ENCODE peak calls at places on chromosomes 5 and 9, in four cellular contexts. One of them, this sample, is unnamed.

GRCh38 chr5:143142596-143143435 is 260.7 kb downstream of the NR3C1 start:
- DNase-seq in COR-L47: peak; percentile 60
- DNase-seq in mesothelial cell of epicardium: no peak
- DNase-seq in GDM1: no peak
- DNase-seq in this sample: peak; percentile 59

GRCh38 chr5:151157426-151158286 is at the start of gene ANXA6:
- DNase-seq in COR-L47: peak; percentile 56
- DNase-seq in mesothelial cell of epicardium: peak; percentile 76
- DNase-seq in GDM1: peak; percentile 77
- DNase-seq in this sample: peak; percentile 56

GRCh38 chr9:92611621-92612275 is 58.2 kb downstream of the IPPK start:
- DNase-seq in COR-L47: no peak
- DNase-seq in mesothelial cell of epicardium: no peak
- DNase-seq in GDM1: no peak
- DNase-seq in this sample: no peak

GRCh38 chr5:57538341-57538955 is 55.8 kb upstream of the ACTBL2 start:
- DNase-seq in COR-L47: no peak
- DNase-seq in mesothelial cell of epicardium: no peak
- DNase-seq in GDM1: no peak
- DNase-seq in this sample: no peak

GRCh38 chr9:33798545-33798944 is 3.2 kb downstream of the PRSS3 start:
- DNase-seq in COR-L47: no peak
- DNase-seq in mesothelial cell of epicardium: no peak
- DNase-seq in GDM1: no peak
- DNase-seq in this sample: no peak

GRCh38 chr5:79011219-79011836 is 26.2 kb upstream of the ARSB start:
- DNase-seq in COR-L47: no peak
- DNase-seq in mesothelial cell of epicardium: no peak
- DNase-seq in GDM1: no peak
- DNase-seq in this sample: no peak

GRCh38 chr5:179769796-179770195 is 24.0 kb upstream of the LTC4S start:
- DNase-seq in COR-L47: no peak
- DNase-seq in mesothelial cell of epicardium: no peak
- DNase-seq in GDM1: no peak
- DNase-seq in this sample: no peak

GRCh38 chr5:92780057-92780456 is 801.0 kb downstream of the NR2F1-AS1 start:
- DNase-seq in COR-L47: no peak
- DNase-seq in mesothelial cell of epicardium: no peak
- DNase-seq in GDM1: no peak
- DNase-seq in this sample: no peak

GRCh38 chr5:135130526-135131215 is 96.6 kb upstream of the PITX1 start:
- DNase-seq in COR-L47: no peak
- DNase-seq in mesothelial cell of epicardium: no peak
- DNase-seq in GDM1: no peak
- DNase-seq in this sample: no peak

GRCh38 chr9:124590886-124591641 is 83.9 kb upstream of the NR5A1 start:
- DNase-seq in COR-L47: no peak
- DNase-seq in mesothelial cell of epicardium: no peak
- DNase-seq in GDM1: no peak
- DNase-seq in this sample: no peak

GRCh38 chr9:111316796-111317195 is 13.2 kb downstream of the OR2K2 start:
- DNase-seq in COR-L47: no peak
- DNase-seq in mesothelial cell of epicardium: no peak
- DNase-seq in GDM1: no peak
- DNase-seq in this sample: no peak

GRCh38 chr5:8013951-8014844 is 145.2 kb downstream of the MTRR start:
- DNase-seq in COR-L47: no peak
- DNase-seq in mesothelial cell of epicardium: no peak
- DNase-seq in GDM1: no peak
- DNase-seq in this sample: no peak

GRCh38 chr9:128011071-128011817 is 30.5 kb upstream of the EEIG1 start:
- DNase-seq in COR-L47: no peak
- DNase-seq in mesothelial cell of epicardium: no peak
- DNase-seq in GDM1: peak; percentile 28
- DNase-seq in this sample: no peak

GRCh38 chr5:124626053-124626452 is 120.4 kb downstream of the ZNF608 start:
- DNase-seq in COR-L47: no peak
- DNase-seq in mesothelial cell of epicardium: no peak
- DNase-seq in GDM1: no peak
- DNase-seq in this sample: no peak

GRCh38 chr9:135032041-135032835 is 55.2 kb upstream of the OLFM1 start:
- DNase-seq in COR-L47: no peak
- DNase-seq in mesothelial cell of epicardium: no peak
- DNase-seq in GDM1: no peak
- DNase-seq in this sample: no peak

GRCh38 chr5:68953151-68953884 is 140.5 kb upstream of the SLC30A5 start:
- DNase-seq in COR-L47: no peak
- DNase-seq in mesothelial cell of epicardium: no peak
- DNase-seq in GDM1: no peak
- DNase-seq in this sample: no peak

GRCh38 chr9:6660512-6660911 is 15.0 kb upstream of the GLDC start:
- DNase-seq in COR-L47: no peak
- DNase-seq in mesothelial cell of epicardium: no peak
- DNase-seq in GDM1: no peak
- DNase-seq in this sample: no peak

GRCh38 chr5:140351609-140352334 is 5.4 kb upstream of the HBEGF start:
- DNase-seq in COR-L47: peak; percentile 26
- DNase-seq in mesothelial cell of epicardium: no peak
- DNase-seq in GDM1: peak; percentile 43
- DNase-seq in this sample: no peak

GRCh38 chr5:64518784-64519183 is 13.0 kb downstream of the RGS7BP start:
- DNase-seq in COR-L47: no peak
- DNase-seq in mesothelial cell of epicardium: no peak
- DNase-seq in GDM1: no peak
- DNase-seq in this sample: no peak

GRCh38 chr5:6396043-6396442 is 17.7 kb upstream of the MED10 start:
- DNase-seq in COR-L47: no peak
- DNase-seq in mesothelial cell of epicardium: no peak
- DNase-seq in GDM1: no peak
- DNase-seq in this sample: no peak

GRCh38 chr9:130188860-130189481 is 16.8 kb downstream of the NCS1 start:
- DNase-seq in COR-L47: no peak
- DNase-seq in mesothelial cell of epicardium: no peak
- DNase-seq in GDM1: no peak
- DNase-seq in this sample: no peak

GRCh38 chr9:137435980-137436760 is 5.0 kb downstream of the ENTPD8 start:
- DNase-seq in COR-L47: no peak
- DNase-seq in mesothelial cell of epicardium: peak; percentile 17
- DNase-seq in GDM1: no peak
- DNase-seq in this sample: no peak

GRCh38 chr9:95766906-95767305 is 108.6 kb upstream of the ERCC6L2 start:
- DNase-seq in COR-L47: no peak
- DNase-seq in mesothelial cell of epicardium: no peak
- DNase-seq in GDM1: no peak
- DNase-seq in this sample: no peak

GRCh38 chr5:159764283-159764927 is 151.9 kb upstream of the ADRA1B start:
- DNase-seq in COR-L47: no peak
- DNase-seq in mesothelial cell of epicardium: no peak
- DNase-seq in GDM1: peak; percentile 21
- DNase-seq in this sample: no peak

GRCh38 chr5:151222769-151223446 is 984 bp downstream of the CCDC69 start:
- DNase-seq in COR-L47: no peak
- DNase-seq in mesothelial cell of epicardium: no peak
- DNase-seq in GDM1: peak; percentile 10
- DNase-seq in this sample: no peak

GRCh38 chr5:11482011-11482410 is 422.2 kb downstream of the CTNND2 start:
- DNase-seq in COR-L47: no peak
- DNase-seq in mesothelial cell of epicardium: no peak
- DNase-seq in GDM1: no peak
- DNase-seq in this sample: no peak

GRCh38 chr5:180340856-180341255 is 12.3 kb downstream of the GFPT2 start:
- DNase-seq in COR-L47: no peak
- DNase-seq in mesothelial cell of epicardium: no peak
- DNase-seq in GDM1: no peak
- DNase-seq in this sample: no peak

GRCh38 chr9:86407022-86407421 is 52.8 kb upstream of the TUT7 start:
- DNase-seq in COR-L47: no peak
- DNase-seq in mesothelial cell of epicardium: no peak
- DNase-seq in GDM1: no peak
- DNase-seq in this sample: no peak

GRCh38 chr5:75091597-75091996 is 39.2 kb upstream of the GCNT4 start:
- DNase-seq in COR-L47: no peak
- DNase-seq in mesothelial cell of epicardium: no peak
- DNase-seq in GDM1: no peak
- DNase-seq in this sample: no peak

GRCh38 chr9:132169672-132170392 is 8.0 kb downstream of the NTNG2 start:
- DNase-seq in COR-L47: peak; percentile 60
- DNase-seq in mesothelial cell of epicardium: peak; percentile 57
- DNase-seq in GDM1: peak; percentile 38
- DNase-seq in this sample: peak; percentile 62